ENCODE peak calls at places on chromosomes 16 and 17, in eight cellular contexts. Z, J, Q, T, F, G, E and O are unnamed samples.
A peak's percentile ranks its signal among the peaks of the same experiment; 100 is the strongest.

GRCh38 chr17:2749784-2750181 is 331 bp upstream of the CCDC92B start:
- DNase-seq in Z (peak; percentile 68), J (peak; percentile 54), Q (no peak), T (peak; percentile 7), F (peak; percentile 86), G (peak; percentile 24), E (peak; percentile 67), O (peak; percentile 38)

GRCh38 chr17:347309-347708 is 5.3 kb downstream of the RPH3AL start:
- DNase-seq in Z (no peak), J (no peak), Q (no peak), T (no peak), F (no peak), G (peak; percentile 23), E (no peak), O (no peak)

GRCh38 chr17:66466933-66467367 is 164.5 kb downstream of the PRKCA start:
- DNase-seq in Z (peak; percentile 99), J (peak; percentile 99), Q (no peak), T (peak; percentile 100), F (peak; percentile 100), G (no peak), E (no peak), O (peak; percentile 92)

GRCh38 chr17:35588196-35588920 is 1.2 kb downstream of the AP2B1 start:
- DNase-seq in Z (peak; percentile 83), J (peak; percentile 56), Q (no peak), T (peak; percentile 75), F (peak; percentile 88), G (peak; percentile 20), E (no peak), O (peak; percentile 73)

GRCh38 chr17:68600123-68600880 is 865 bp downstream of the FAM20A start:
- DNase-seq in Z (no peak), J (no peak), Q (no peak), T (no peak), F (no peak), G (no peak), E (no peak), O (no peak)

GRCh38 chr17:38458521-38458920 is 30.3 kb downstream of the ARHGAP23 start:
- DNase-seq in Z (no peak), J (no peak), Q (peak; percentile 2), T (no peak), F (no peak), G (no peak), E (no peak), O (no peak)

GRCh38 chr17:44971776-44972483 is 3.8 kb upstream of the C1QL1 start:
- DNase-seq in Z (peak; percentile 73), J (peak; percentile 68), Q (no peak), T (peak; percentile 74), F (peak; percentile 76), G (no peak), E (no peak), O (no peak)

GRCh38 chr17:68425979-68426378 is 31.3 kb downstream of the WIPI1 start:
- DNase-seq in Z (no peak), J (no peak), Q (no peak), T (no peak), F (no peak), G (no peak), E (no peak), O (no peak)

GRCh38 chr16:30755955-30756780 is 5.7 kb downstream of the CFAP119 start:
- DNase-seq in Z (no peak), J (no peak), Q (no peak), T (no peak), F (no peak), G (no peak), E (no peak), O (no peak)

GRCh38 chr17:17724307-17724921 is 43.2 kb downstream of the RAI1 start:
- DNase-seq in Z (no peak), J (no peak), Q (no peak), T (no peak), F (no peak), G (peak; percentile 4), E (no peak), O (no peak)

GRCh38 chr17:82587234-82588086 is 60.8 kb downstream of the WDR45B start:
- DNase-seq in Z (peak; percentile 67), J (no peak), Q (no peak), T (no peak), F (no peak), G (no peak), E (no peak), O (no peak)

GRCh38 chr17:32625971-32626370 is 139.2 kb downstream of the CDK5R1 start:
- DNase-seq in Z (no peak), J (no peak), Q (no peak), T (no peak), F (no peak), G (no peak), E (no peak), O (no peak)

GRCh38 chr17:66523378-66524174 is 221.2 kb downstream of the PRKCA start:
- DNase-seq in Z (no peak), J (peak; percentile 67), Q (no peak), T (no peak), F (no peak), G (no peak), E (no peak), O (no peak)

GRCh38 chr16:19844945-19845641 is 39.6 kb downstream of the GPRC5B start:
- DNase-seq in Z (peak; percentile 71), J (peak; percentile 86), Q (no peak), T (peak; percentile 76), F (peak; percentile 92), G (no peak), E (no peak), O (no peak)

GRCh38 chr17:57068222-57068658 is 16.8 kb upstream of the AKAP1 start:
- DNase-seq in Z (no peak), J (no peak), Q (no peak), T (no peak), F (no peak), G (no peak), E (no peak), O (no peak)

GRCh38 chr17:18185832-18186231 is 2.2 kb downstream of the ALKBH5 start:
- DNase-seq in Z (no peak), J (peak; percentile 64), Q (no peak), T (no peak), F (no peak), G (no peak), E (no peak), O (no peak)

GRCh38 chr17:74337834-74338500 is 11.9 kb downstream of the KIF19 start:
- DNase-seq in Z (no peak), J (no peak), Q (peak; percentile 80), T (no peak), F (no peak), G (no peak), E (no peak), O (no peak)

GRCh38 chr17:76683921-76684745 is 26.6 kb downstream of the MXRA7 start:
- DNase-seq in Z (no peak), J (no peak), Q (no peak), T (no peak), F (no peak), G (peak; percentile 22), E (no peak), O (no peak)

GRCh38 chr16:57824880-57825279 is 22.6 kb upstream of the KIFC3 start:
- DNase-seq in Z (no peak), J (no peak), Q (no peak), T (no peak), F (peak; percentile 65), G (peak; percentile 30), E (no peak), O (no peak)

GRCh38 chr17:31294839-31295488 is 2.1 kb downstream of the OMG start:
- DNase-seq in Z (no peak), J (no peak), Q (no peak), T (no peak), F (no peak), G (no peak), E (no peak), O (no peak)

GRCh38 chr17:66764559-66764958 is 70.4 kb upstream of the CACNG5 start:
- DNase-seq in Z (no peak), J (no peak), Q (no peak), T (no peak), F (no peak), G (peak; percentile 62), E (no peak), O (no peak)

GRCh38 chr17:7806592-7806991 is 27.4 kb upstream of the KDM6B start:
- DNase-seq in Z (no peak), J (no peak), Q (no peak), T (no peak), F (no peak), G (no peak), E (no peak), O (no peak)